ENCODE peak calls at places on chromosome 6, in seven cellular contexts. Q, X, G, H, V, T and A are unnamed samples.

GRCh38 chr6:104409913-104410312 is 449.8 kb downstream of the HACE1 start:
- DNase-seq in Q (no peak), X (no peak), G (no peak), H (no peak), V (no peak), T (no peak), A (no peak)

GRCh38 chr6:35299674-35300073 is 2.1 kb downstream of the DEF6 start:
- DNase-seq in Q (no peak), X (peak; percentile 55), G (no peak), H (no peak), V (no peak), T (no peak), A (peak; percentile 91)

GRCh38 chr6:112202639-112203341 is 51.6 kb downstream of the LAMA4 start:
- DNase-seq in Q (no peak), X (no peak), G (no peak), H (no peak), V (no peak), T (no peak), A (no peak)

GRCh38 chr6:37174515-37175331 is 4.8 kb downstream of the PIM1 start:
- DNase-seq in Q (no peak), X (no peak), G (no peak), H (no peak), V (no peak), T (no peak), A (no peak)

GRCh38 chr6:167047554-167047953 is 48.4 kb downstream of the CEP43 start:
- DNase-seq in Q (no peak), X (no peak), G (no peak), H (no peak), V (no peak), T (no peak), A (peak; percentile 89)

GRCh38 chr6:105784179-105784578 is 302.0 kb upstream of the PRDM1 start:
- DNase-seq in Q (no peak), X (no peak), G (no peak), H (no peak), V (no peak), T (no peak), A (no peak)

GRCh38 chr6:133983099-133983939 is 30.3 kb downstream of the TBPL1 start:
- DNase-seq in Q (no peak), X (no peak), G (peak; percentile 53), H (no peak), V (no peak), T (no peak), A (no peak)

GRCh38 chr6:11500008-11500407 is 37.5 kb upstream of the TMEM170B start:
- DNase-seq in Q (no peak), X (no peak), G (peak; percentile 65), H (peak; percentile 58), V (no peak), T (no peak), A (no peak)

GRCh38 chr6:2498224-2498623 is 252.5 kb downstream of the MYLK4 start:
- DNase-seq in Q (no peak), X (no peak), G (no peak), H (peak; percentile 49), V (no peak), T (no peak), A (no peak)

GRCh38 chr6:133892444-133893323 is 3.8 kb downstream of the TCF21 start:
- DNase-seq in Q (no peak), X (no peak), G (peak; percentile 65), H (no peak), V (no peak), T (peak; percentile 57), A (peak; percentile 53)

GRCh38 chr6:6851059-6851658 is 256.6 kb upstream of the RREB1 start:
- DNase-seq in Q (no peak), X (peak; percentile 56), G (peak; percentile 97), H (peak; percentile 84), V (peak; percentile 37), T (peak; percentile 66), A (no peak)

GRCh38 chr6:150588862-150589499 is 10.7 kb upstream of the PLEKHG1 start:
- DNase-seq in Q (no peak), X (no peak), G (no peak), H (no peak), V (no peak), T (no peak), A (no peak)

GRCh38 chr6:42294759-42295158 is 77.1 kb upstream of the MRPS10 start:
- DNase-seq in Q (no peak), X (no peak), G (peak; percentile 76), H (peak; percentile 78), V (no peak), T (no peak), A (peak; percentile 70)

GRCh38 chr6:62217866-62218265 is 68.2 kb downstream of the KHDRBS2 start:
- DNase-seq in Q (no peak), X (no peak), G (no peak), H (no peak), V (no peak), T (no peak), A (no peak)

GRCh38 chr6:162153120-162153519 is 574.4 kb downstream of the PRKN start:
- DNase-seq in Q (no peak), X (no peak), G (no peak), H (no peak), V (no peak), T (no peak), A (no peak)

GRCh38 chr6:42236680-42237473 is 19.2 kb upstream of the MRPS10 start:
- DNase-seq in Q (no peak), X (no peak), G (no peak), H (no peak), V (peak; percentile 4), T (no peak), A (no peak)

DNA sequence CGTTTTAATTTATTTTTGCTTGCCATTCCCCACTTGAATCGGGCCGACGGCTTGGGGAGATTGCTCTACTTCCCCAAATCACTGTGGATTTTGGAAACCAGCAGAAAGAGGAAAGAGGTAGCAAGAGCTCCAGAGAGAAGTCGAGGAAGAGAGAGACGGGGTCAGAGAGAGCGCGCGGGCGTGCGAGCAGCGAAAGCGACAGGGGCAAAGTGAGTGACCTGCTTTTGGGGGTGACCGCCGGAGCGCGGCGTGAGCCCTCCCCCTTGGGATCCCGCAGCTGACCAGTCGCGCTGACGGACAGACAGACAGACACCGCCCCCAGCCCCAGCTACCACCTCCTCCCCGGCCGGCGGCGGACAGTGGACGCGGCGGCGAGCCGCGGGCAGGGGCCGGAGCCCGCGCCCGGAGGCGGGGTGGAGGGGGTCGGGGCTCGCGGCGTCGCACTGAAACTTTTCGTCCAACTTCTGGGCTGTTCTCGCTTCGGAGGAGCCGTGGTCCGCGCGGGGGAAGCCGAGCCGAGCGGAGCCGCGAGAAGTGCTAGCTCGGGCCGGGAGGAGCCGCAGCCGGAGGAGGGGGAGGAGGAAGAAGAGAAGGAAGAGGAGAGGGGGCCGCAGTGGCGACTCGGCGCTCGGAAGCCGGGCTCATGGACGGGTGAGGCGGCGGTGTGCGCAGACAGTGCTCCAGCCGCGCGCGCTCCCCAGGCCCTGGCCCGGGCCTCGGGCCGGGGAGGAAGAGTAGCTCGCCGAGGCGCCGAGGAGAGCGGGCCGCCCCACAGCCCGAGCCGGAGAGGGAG is 602 bp downstream of the VEGFA start:
- DNase-seq in Q (peak; percentile 52), X (peak; percentile 81), G (peak; percentile 69), H (peak; percentile 89), V (peak; percentile 57), T (peak; percentile 63), A (peak; percentile 79)
- TF ChIP-seq POLR2A in Q (no peak), X (peak; percentile 36), G (no peak), H (peak; percentile 64), V (peak; percentile 8), T (no peak), A (no peak)

GRCh38 chr6:5663739-5664138 is 343.0 kb downstream of the NRN1 start:
- DNase-seq in Q (no peak), X (no peak), G (no peak), H (no peak), V (no peak), T (no peak), A (no peak)

GRCh38 chr6:5660772-5661171 is 346.0 kb downstream of the NRN1 start:
- DNase-seq in Q (no peak), X (no peak), G (no peak), H (no peak), V (no peak), T (no peak), A (no peak)

GRCh38 chr6:5663256-5663655 is 343.5 kb downstream of the NRN1 start:
- DNase-seq in Q (no peak), X (no peak), G (no peak), H (no peak), V (no peak), T (no peak), A (no peak)

GRCh38 chr6:5665173-5665572 is 341.6 kb downstream of the NRN1 start:
- DNase-seq in Q (no peak), X (no peak), G (no peak), H (no peak), V (no peak), T (no peak), A (peak; percentile 76)

DNA sequence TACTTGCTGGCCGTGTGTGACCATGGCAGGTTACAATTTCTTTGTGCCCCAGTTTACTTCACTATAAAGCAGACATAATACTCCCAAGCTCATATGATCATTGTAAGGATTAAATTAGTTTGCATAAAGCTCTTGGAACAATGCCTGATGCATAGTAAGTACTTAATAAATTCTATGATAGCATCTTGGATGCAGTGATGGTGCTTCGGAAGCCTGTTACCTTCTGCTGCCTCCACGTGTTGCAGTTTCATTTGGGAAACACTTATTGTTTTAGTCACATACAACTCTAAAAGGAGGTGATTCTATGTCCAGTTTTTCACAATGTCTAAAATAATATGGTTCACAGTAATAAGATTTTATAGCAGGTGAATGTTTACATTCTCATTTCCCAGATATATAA is 343.9 kb downstream of the NRN1 start:
- DNase-seq in Q (no peak), X (no peak), G (no peak), H (no peak), V (no peak), T (no peak), A (no peak)
- TF ChIP-seq POLR2A in Q (no peak), X (no peak), G (no peak), H (no peak), V (no peak), T (no peak), A (no peak)

GRCh38 chr6:394641-395289 is 3.2 kb downstream of the IRF4 start:
- DNase-seq in Q (no peak), X (no peak), G (no peak), H (no peak), V (no peak), T (no peak), A (no peak)
- TF ChIP-seq POLR2A in Q (no peak), X (no peak), G (no peak), H (no peak), V (no peak), T (no peak), A (no peak)

DNA sequence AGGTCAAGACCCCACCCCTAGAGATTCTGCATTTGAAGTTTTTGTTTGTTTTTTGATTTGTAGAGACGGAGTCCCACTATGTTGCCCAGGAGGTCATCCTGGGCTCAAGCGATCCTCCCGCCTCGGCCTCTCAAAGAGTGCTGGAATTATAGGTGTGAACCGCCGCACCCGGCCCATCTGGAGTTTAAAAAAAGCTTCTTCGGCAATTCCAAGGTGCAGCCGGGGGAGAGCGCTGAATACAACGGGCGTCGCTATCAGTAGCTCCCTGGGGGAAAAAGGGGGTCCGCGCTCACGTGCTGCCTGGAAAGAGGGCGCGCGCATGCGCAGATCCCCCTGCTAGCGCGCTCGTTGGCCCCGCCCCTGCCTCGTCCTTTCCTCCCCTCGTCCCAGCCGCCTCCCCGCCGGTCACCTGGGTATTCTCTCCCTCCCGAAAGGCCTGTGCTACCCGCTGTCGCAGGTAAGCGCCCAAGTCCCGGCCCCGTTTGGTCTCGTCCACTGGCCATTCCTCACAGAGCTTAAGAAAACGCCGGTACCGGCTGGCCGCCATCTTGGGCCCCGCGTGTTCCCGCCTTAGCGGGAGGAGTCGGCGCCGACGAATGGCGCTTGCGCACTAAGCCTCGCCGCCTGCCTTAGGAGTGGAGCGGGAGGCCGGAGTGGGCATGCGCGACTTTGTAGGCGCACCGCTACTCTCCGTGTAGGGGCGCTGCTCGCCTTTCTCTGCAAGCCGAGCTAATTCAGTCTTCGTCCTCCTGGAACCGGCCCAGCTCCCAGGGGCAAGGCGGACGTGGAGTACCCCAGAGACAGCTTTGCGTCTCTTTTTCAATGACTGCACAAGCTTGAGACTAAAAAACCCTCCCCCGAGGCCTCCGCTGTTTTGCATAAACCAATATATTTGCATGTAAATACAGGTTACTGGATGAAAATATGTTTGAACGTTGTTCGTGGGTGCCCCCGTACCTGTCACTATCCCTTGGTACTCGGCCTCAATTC is at the start of gene UQCC2:
- DNase-seq in Q (peak; percentile 94), X (peak; percentile 98), G (peak; percentile 95), H (peak; percentile 91), V (peak; percentile 96), T (peak; percentile 97), A (peak; percentile 97)
- TF ChIP-seq POLR2A in Q (peak; percentile 60), X (peak; percentile 80), G (peak; percentile 95), H (peak; percentile 68), V (peak; percentile 88), T (peak; percentile 83), A (peak; percentile 65)